ENCODE peak calls at places on chromosomes 1 and 21, in six cellular contexts. R, N, T, J, P and X are unnamed samples.

GRCh38 chr1:33388989-33389771 is 41.7 kb downstream of the PHC2 start:
- DNase-seq in R (no peak), N (no peak), T (no peak), J (peak; percentile 60), P (no peak), X (peak; percentile 63)

GRCh38 chr1:155200920-155201319 is 6.8 kb downstream of the THBS3 start:
- DNase-seq in R (no peak), N (no peak), T (no peak), J (no peak), P (no peak), X (no peak)

GRCh38 chr1:12542138-12542465 is 75.9 kb downstream of the DHRS3 start:
- DNase-seq in R (no peak), N (no peak), T (no peak), J (no peak), P (no peak), X (no peak)

GRCh38 chr1:76819976-76820375 is 47.3 kb upstream of the ST6GALNAC5 start:
- DNase-seq in R (no peak), N (no peak), T (no peak), J (no peak), P (no peak), X (no peak)

GRCh38 chr1:15385420-15385819 is 24.3 kb upstream of the EFHD2 start:
- DNase-seq in R (no peak), N (no peak), T (no peak), J (no peak), P (no peak), X (no peak)

GRCh38 chr1:98429851-98430496 is 231.5 kb upstream of the SNX7 start:
- DNase-seq in R (peak; percentile 93), N (no peak), T (peak; percentile 47), J (no peak), P (peak; percentile 47), X (no peak)

GRCh38 chr1:220874201-220874655 is 5.0 kb upstream of the HLX start:
- DNase-seq in R (peak; percentile 40), N (no peak), T (peak; percentile 55), J (peak; percentile 38), P (peak; percentile 50), X (no peak)

GRCh38 chr1:228272331-228272791 is 64.5 kb downstream of the OBSCN start:
- DNase-seq in R (no peak), N (no peak), T (no peak), J (no peak), P (no peak), X (no peak)

GRCh38 chr1:226486163-226486562 is 62.4 kb upstream of the STUM start:
- DNase-seq in R (no peak), N (no peak), T (no peak), J (no peak), P (no peak), X (no peak)

GRCh38 chr1:192589813-192590212 is 14.2 kb downstream of the RGS1 start:
- DNase-seq in R (no peak), N (no peak), T (no peak), J (no peak), P (no peak), X (no peak)

GRCh38 chr1:59976194-59977074 is 49.9 kb upstream of the CYP2J2 start:
- DNase-seq in R (peak; percentile 32), N (peak; percentile 20), T (peak; percentile 79), J (peak; percentile 31), P (peak; percentile 76), X (peak; percentile 86)

GRCh38 chr1:95582746-95583145 is 348.7 kb downstream of the RWDD3 start:
- DNase-seq in R (no peak), N (no peak), T (no peak), J (no peak), P (no peak), X (no peak)

GRCh38 chr1:205369621-205370230 is 13.0 kb upstream of the KLHDC8A start:
- DNase-seq in R (no peak), N (no peak), T (peak; percentile 65), J (no peak), P (no peak), X (peak; percentile 56)

GRCh38 chr1:201361652-201362504 is 15.6 kb downstream of the TNNT2 start:
- DNase-seq in R (peak; percentile 33), N (no peak), T (peak; percentile 55), J (peak; percentile 36), P (peak; percentile 27), X (peak; percentile 51)

GRCh38 chr1:190011585-190011984 is 466.1 kb downstream of the BRINP3 start:
- DNase-seq in R (no peak), N (no peak), T (no peak), J (no peak), P (no peak), X (no peak)

GRCh38 chr21:46189213-46189958 is 5.1 kb upstream of the SPATC1L start:
- DNase-seq in R (no peak), N (no peak), T (no peak), J (peak; percentile 61), P (no peak), X (peak; percentile 34)

GRCh38 chr1:26122988-26123973 is 11.7 kb downstream of the PDIK1L start:
- DNase-seq in R (no peak), N (no peak), T (no peak), J (peak; percentile 82), P (no peak), X (no peak)

GRCh38 chr1:207691814-207692213 is 46.9 kb downstream of the CR1L start:
- DNase-seq in R (no peak), N (no peak), T (no peak), J (peak; percentile 27), P (no peak), X (no peak)

GRCh38 chr1:212671342-212672031 is 28.2 kb downstream of the BATF3 start:
- DNase-seq in R (peak; percentile 79), N (no peak), T (no peak), J (peak; percentile 94), P (peak; percentile 25), X (peak; percentile 77)

GRCh38 chr1:24704411-24705259 is 40.6 kb upstream of the CLIC4 start:
- DNase-seq in R (peak; percentile 22), N (no peak), T (no peak), J (peak; percentile 97), P (no peak), X (no peak)

GRCh38 chr1:20730690-20731056 is 1.8 kb downstream of the SH2D5 start:
- DNase-seq in R (no peak), N (no peak), T (no peak), J (no peak), P (no peak), X (peak; percentile 13)

GRCh38 chr1:39213511-39214002 is 9.1 kb downstream of the MACF1 start:
- DNase-seq in R (no peak), N (no peak), T (no peak), J (peak; percentile 84), P (no peak), X (no peak)

GRCh38 chr21:43312751-43313169 is 114.2 kb downstream of the SIK1 start:
- DNase-seq in R (peak; percentile 65), N (no peak), T (peak; percentile 43), J (no peak), P (peak; percentile 84), X (no peak)

GRCh38 chr21:45386336-45386727 is 18.6 kb upstream of the COL18A1 start:
- DNase-seq in R (no peak), N (no peak), T (no peak), J (no peak), P (no peak), X (no peak)

GRCh38 chr1:211643324-211644212 is 31.9 kb downstream of the NEK2 start:
- DNase-seq in R (peak; percentile 71), N (no peak), T (peak; percentile 93), J (peak; percentile 84), P (peak; percentile 77), X (peak; percentile 24)

GRCh38 chr1:201495447-201496295 is 11.3 kb downstream of the CSRP1 start:
- DNase-seq in R (peak; percentile 32), N (no peak), T (peak; percentile 40), J (no peak), P (peak; percentile 65), X (peak; percentile 70)

GRCh38 chr1:230113605-230114241 is 46.7 kb downstream of the GALNT2 start:
- DNase-seq in R (no peak), N (no peak), T (no peak), J (peak; percentile 93), P (no peak), X (no peak)

GRCh38 chr1:68442822-68443556 is 6.8 kb downstream of the RPE65 start:
- DNase-seq in R (peak; percentile 3), N (no peak), T (peak; percentile 29), J (peak; percentile 81), P (peak; percentile 7), X (peak; percentile 55)

GRCh38 chr1:28456078-28456477 is 49.8 kb upstream of the RCC1 start:
- DNase-seq in R (no peak), N (no peak), T (no peak), J (peak; percentile 81), P (no peak), X (no peak)

GRCh38 chr1:80218112-80218511 is 1211.6 kb upstream of the ADGRL4 start:
- DNase-seq in R (peak; percentile 39), N (no peak), T (no peak), J (peak; percentile 12), P (no peak), X (no peak)

GRCh38 chr1:54874079-54874830 is 12.7 kb downstream of the DHCR24 start:
- DNase-seq in R (no peak), N (no peak), T (no peak), J (no peak), P (peak; percentile 25), X (no peak)